ENCODE peak calls at places on chromosomes 16 and 17, in eight cellular contexts. B is SK-N-DZ, S is iPS-NIHi11, J is GM03348, R is retina, M is posterior vena cava, W is lung, Y is HFFc6. V is an unnamed sample.

GRCh38 chr16:84482951-84483881 is 21.2 kb downstream of the MEAK7 start:
- DNase-seq in B (no peak), S (no peak), J (no peak), R (no peak), M (peak; percentile 72), W (no peak), Y (no peak), V (no peak)

GRCh38 chr17:1557355-1558095 is 5.1 kb downstream of the PITPNA start:
- DNase-seq in B (no peak), S (no peak), J (no peak), R (no peak), M (peak; percentile 92), W (no peak), Y (no peak), V (no peak)

GRCh38 chr17:66900126-66901010 is 64.1 kb upstream of the CACNG4 start:
- DNase-seq in B (no peak), S (no peak), J (peak; percentile 29), R (peak; percentile 36), M (peak; percentile 29), W (no peak), Y (peak; percentile 50), V (peak; percentile 32)

GRCh38 chr16:57663917-57664661 is 4.0 kb upstream of the ADGRG3 start:
- DNase-seq in B (no peak), S (no peak), J (no peak), R (no peak), M (no peak), W (no peak), Y (no peak), V (no peak)

GRCh38 chr16:84396537-84397008 is 28.2 kb downstream of the ATP2C2 start:
- DNase-seq in B (no peak), S (no peak), J (no peak), R (no peak), M (peak; percentile 45), W (peak; percentile 83), Y (no peak), V (peak; percentile 15)

GRCh38 chr16:62516001-62516400 is 479.8 kb upstream of the CDH8 start:
- DNase-seq in B (peak; percentile 84), S (no peak), J (no peak), R (no peak), M (no peak), W (no peak), Y (no peak), V (no peak)

GRCh38 chr16:66717776-66718175 is 21.2 kb upstream of the CMTM4 start:
- DNase-seq in B (no peak), S (no peak), J (no peak), R (no peak), M (no peak), W (no peak), Y (peak; percentile 21), V (no peak)

GRCh38 chr17:7223375-7223774 is 3.6 kb downstream of the ACADVL start:
- DNase-seq in B (no peak), S (no peak), J (no peak), R (no peak), M (no peak), W (no peak), Y (no peak), V (no peak)

GRCh38 chr17:38333635-38334295 is 10.0 kb downstream of the GPR179 start:
- DNase-seq in B (peak; percentile 60), S (peak; percentile 91), J (peak; percentile 57), R (no peak), M (no peak), W (no peak), Y (no peak), V (peak; percentile 14)

GRCh38 chr17:57895382-57896060 is 45.7 kb upstream of the MRPS23 start:
- DNase-seq in B (no peak), S (no peak), J (no peak), R (no peak), M (no peak), W (no peak), Y (no peak), V (no peak)

GRCh38 chr17:50660042-50660886 is 25.6 kb downstream of the ABCC3 start:
- DNase-seq in B (no peak), S (no peak), J (peak; percentile 73), R (no peak), M (no peak), W (no peak), Y (no peak), V (peak; percentile 71)

GRCh38 chr17:58232707-58233156 is 5.7 kb upstream of the LPO start:
- DNase-seq in B (no peak), S (no peak), J (peak; percentile 42), R (no peak), M (no peak), W (no peak), Y (peak; percentile 87), V (peak; percentile 73)

GRCh38 chr16:51710186-51710585 is 559.1 kb upstream of the SALL1 start:
- DNase-seq in B (no peak), S (no peak), J (no peak), R (no peak), M (no peak), W (no peak), Y (no peak), V (peak; percentile 80)

GRCh38 chr17:56085576-56086267 is 67.6 kb upstream of the ANKFN1 start:
- DNase-seq in B (no peak), S (no peak), J (no peak), R (no peak), M (no peak), W (no peak), Y (no peak), V (no peak)

GRCh38 chr16:83826146-83826913 is 18.6 kb downstream of the HSBP1 start:
- DNase-seq in B (peak; percentile 65), S (peak; percentile 91), J (peak; percentile 92), R (peak; percentile 85), M (peak; percentile 95), W (peak; percentile 91), Y (peak; percentile 83), V (peak; percentile 85)

GRCh38 chr17:50638572-50638850 is 3.8 kb downstream of the ABCC3 start:
- DNase-seq in B (no peak), S (no peak), J (peak; percentile 62), R (no peak), M (no peak), W (no peak), Y (peak; percentile 70), V (peak; percentile 92)

GRCh38 chr17:204427-205175 is 23.2 kb upstream of the DOC2B start:
- DNase-seq in B (no peak), S (no peak), J (no peak), R (peak; percentile 62), M (peak; percentile 47), W (no peak), Y (no peak), V (no peak)

GRCh38 chr17:50841949-50842354 is 6.6 kb downstream of the WFIKKN2 start:
- DNase-seq in B (peak; percentile 81), S (peak; percentile 87), J (peak; percentile 93), R (peak; percentile 90), M (peak; percentile 89), W (peak; percentile 59), Y (peak; percentile 60), V (peak; percentile 78)

GRCh38 chr16:2950400-2950724 is 13.7 kb upstream of the KREMEN2 start:
- DNase-seq in B (no peak), S (no peak), J (no peak), R (no peak), M (peak; percentile 68), W (no peak), Y (no peak), V (no peak)